ENCODE peak calls at places on chromosomes 7 and 10, in ten cellular contexts. Q is lower lobe of right lung, R is heart left ventricle, I is colonic mucosa, T is prostate gland, M is ovary, L is right lobe of liver, U is tibial artery, J is A673, A is cardiac muscle cell. Z is an unnamed sample. For H3K36me3, the result is how much of the 10 kb centered on the place peaks cover.

GRCh38 chr10:13956826-13957225 is 370.1 kb downstream of the PRPF18 start:
- DNase-seq in Q (no peak), R (peak), I (peak), T (peak), M (peak), L (no peak), U (peak), J (no peak), A (peak), Z (no peak)

GRCh38 chr10:17244712-17245365 is 16.8 kb downstream of the VIM start:
- DNase-seq in Q (no peak), R (no peak), I (no peak), T (no peak), M (no peak), L (no peak), U (no peak), J (no peak), A (no peak), Z (no peak)

GRCh38 chr7:151675521-151675920 is 155.8 kb upstream of the RHEB start:
- DNase-seq in Q (no peak), R (no peak), I (no peak), T (no peak), M (no peak), L (no peak), U (no peak), J (no peak), A (no peak), Z (no peak)

GRCh38 chr7:122397381-122397780 is 92.8 kb upstream of the FEZF1 start:
- DNase-seq in Q (no peak), R (no peak), I (no peak), T (no peak), M (no peak), L (no peak), U (no peak), J (no peak), A (no peak), Z (no peak)

GRCh38 chr7:155918720-155919399 is 106.6 kb upstream of the SHH start:
- DNase-seq in Q (no peak), R (peak), I (peak), T (no peak), M (no peak), L (peak), U (no peak), J (no peak), A (peak), Z (peak)

GRCh38 chr7:102012941-102013461 is 195.6 kb downstream of the CUX1 start:
- DNase-seq in Q (no peak), R (no peak), I (no peak), T (no peak), M (no peak), L (no peak), U (no peak), J (no peak), A (peak), Z (no peak)

GRCh38 chr10:110056822-110057221 is 49.0 kb downstream of the ADD3 start:
- DNase-seq in Q (no peak), R (no peak), I (no peak), T (no peak), M (no peak), L (no peak), U (no peak), J (no peak), A (peak), Z (no peak)

GRCh38 chr7:77565917-77566316 is 28.8 kb downstream of the PTPN12 start:
- DNase-seq in Q (no peak), R (no peak), I (no peak), T (no peak), M (no peak), L (no peak), U (no peak), J (no peak), A (peak), Z (no peak)

GRCh38 chr7:119681336-119681735 is 591.6 kb upstream of the KCND2 start:
- DNase-seq in Q (no peak), R (no peak), I (no peak), T (no peak), M (no peak), L (no peak), U (no peak), J (no peak), A (no peak), Z (no peak)

GRCh38 chr10:119479048-119479394 is 63.5 kb downstream of the RGS10 start:
- DNase-seq in Q (no peak), R (no peak), I (no peak), T (no peak), M (no peak), L (no peak), U (no peak), J (peak), A (peak), Z (no peak)

GRCh38 chr7:37198906-37199485 is 249.7 kb downstream of the ELMO1 start:
- DNase-seq in Q (peak), R (peak), I (peak), T (peak), M (peak), L (peak), U (peak), J (peak), A (peak), Z (peak)

GRCh38 chr10:114157912-114158311 is 16.1 kb downstream of the CCDC186 start:
- DNase-seq in Q (no peak), R (no peak), I (no peak), T (no peak), M (no peak), L (no peak), U (no peak), J (peak), A (no peak), Z (no peak)
- H3K36me3 ChIP-seq in Q (under half), R (under half), I (under half), T (under half), M (under half), L (under half), U (under half), J (under half), A (under half), Z (under half)

GRCh38 chr7:100859856-100860255 is 7.3 kb upstream of the TRIP6 start:
- DNase-seq in Q (no peak), R (no peak), I (no peak), T (no peak), M (no peak), L (no peak), U (no peak), J (no peak), A (no peak), Z (no peak)
- H3K36me3 ChIP-seq in Q (half or more), R (half or more), I (under half), T (under half), M (under half), L (under half), U (half or more), J (under half), A (under half), Z (under half)

GRCh38 chr10:6217621-6218020 is 14.9 kb downstream of the PFKFB3 start:
- DNase-seq in Q (no peak), R (no peak), I (no peak), T (no peak), M (no peak), L (no peak), U (no peak), J (no peak), A (no peak), Z (no peak)

GRCh38 chr10:6215241-6215640 is 12.5 kb downstream of the PFKFB3 start:
- DNase-seq in Q (no peak), R (no peak), I (no peak), T (no peak), M (no peak), L (no peak), U (no peak), J (no peak), A (no peak), Z (no peak)

GRCh38 chr10:6215683-6216484 is 13.2 kb downstream of the PFKFB3 start:
- DNase-seq in Q (no peak), R (no peak), I (no peak), T (no peak), M (no peak), L (no peak), U (no peak), J (no peak), A (no peak), Z (no peak)

GRCh38 chr10:6218692-6219493 is 16.2 kb downstream of the PFKFB3 start:
- DNase-seq in Q (no peak), R (no peak), I (no peak), T (no peak), M (no peak), L (no peak), U (no peak), J (peak), A (peak), Z (no peak)

DNA sequence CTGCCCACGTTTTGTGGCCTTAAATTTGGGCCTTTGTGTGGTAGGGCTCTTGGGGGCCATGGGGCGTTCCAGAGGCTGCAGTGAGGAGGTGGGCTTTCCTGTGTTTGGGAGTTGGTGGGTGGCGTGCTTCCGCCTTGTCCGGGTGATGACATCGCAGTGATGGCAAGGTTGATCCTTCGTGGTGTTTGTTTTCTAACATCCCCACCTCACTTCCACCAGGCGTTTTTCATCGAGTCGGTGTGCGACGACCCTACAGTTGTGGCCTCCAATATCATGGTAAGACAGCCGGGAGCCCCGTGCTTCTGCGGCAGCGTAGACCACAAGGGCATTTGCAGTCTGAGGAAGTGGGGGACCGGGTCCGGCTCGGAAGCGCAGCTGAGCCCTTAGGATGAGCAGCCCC is 14.2 kb downstream of the PFKFB3 start:
- DNase-seq in Q (no peak), R (no peak), I (no peak), T (no peak), M (peak), L (no peak), U (no peak), J (no peak), A (no peak), Z (no peak)
- H3K36me3 ChIP-seq in Q (half or more), R (half or more), I (under half), T (under half), M (under half), L (half or more), U (half or more), J (under half), A (half or more), Z (under half)

DNA sequence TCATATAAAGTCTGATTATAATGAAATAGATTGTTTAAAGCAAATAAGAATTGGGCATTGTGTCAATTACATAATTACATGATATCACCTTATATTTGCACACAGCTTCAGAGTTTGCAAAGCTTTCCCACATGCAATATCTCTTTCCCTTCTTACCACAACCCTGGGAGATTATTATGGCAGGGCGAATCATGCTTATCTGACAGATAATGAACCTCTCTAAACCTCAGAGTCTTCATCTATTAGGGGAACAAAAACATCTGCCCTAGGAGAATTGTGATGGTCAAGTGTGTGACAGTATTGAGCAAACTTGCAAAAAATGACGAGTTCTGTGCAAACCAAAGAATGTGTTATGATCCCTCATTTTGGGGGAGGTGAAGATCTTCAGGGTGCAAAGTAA is 90.0 kb downstream of the MYOF start:
- DNase-seq in Q (no peak), R (no peak), I (no peak), T (no peak), M (no peak), L (no peak), U (no peak), J (no peak), A (peak), Z (no peak)
- H3K36me3 ChIP-seq in Q (under half), R (under half), I (under half), T (under half), M (under half), L (under half), U (half or more), J (under half), A (under half), Z (under half)